ENCODE peak calls at places on chromosomes 7 and 10, in nine cellular contexts. L is IMR-90; S is PC-3; Z is psoas muscle; N is H9; Y is CD8-positive, alpha-beta T cell; J is tibial nerve; K is esophagus muscularis mucosa; U is osteoblast. Q is an unnamed sample.

GRCh38 chr7:18860226-18860625 is 257.2 kb downstream of the TWIST1 start:
- DNase-seq in S (no peak), U (no peak), K (no peak), L (no peak), J (no peak), Y (no peak), Z (no peak), N (no peak), Q (no peak)

GRCh38 chr10:84205853-84206513 is 11.6 kb downstream of the CDHR1 start:
- DNase-seq in Z (no peak), K (no peak), Y (no peak), U (no peak), N (no peak), J (no peak), S (no peak), L (no peak), Q (no peak)

GRCh38 chr7:44257618-44258422 is 57.0 kb downstream of the YKT6 start:
- DNase-seq in N (no peak), Y (peak; percentile 24), U (peak; percentile 95), J (peak; percentile 23), S (peak; percentile 78), L (peak; percentile 89), Z (peak; percentile 89), K (peak; percentile 93), Q (no peak)

GRCh38 chr7:115356139-115356746 is 434.3 kb downstream of the MDFIC start:
- DNase-seq in S (peak; percentile 48), N (no peak), K (no peak), J (no peak), L (peak; percentile 44), Z (no peak), Y (no peak), U (no peak), Q (no peak)

GRCh38 chr10:14782691-14783363 is 8.1 kb upstream of the FAM107B start:
- DNase-seq in U (no peak), Y (no peak), J (no peak), Z (no peak), L (no peak), N (no peak), K (peak; percentile 87), S (peak; percentile 85), Q (peak; percentile 53)

GRCh38 chr10:4354382-4354812 is 471.6 kb upstream of the AKR1E2 start:
- DNase-seq in L (peak; percentile 36), K (no peak), N (no peak), J (no peak), Y (no peak), S (peak; percentile 84), Z (no peak), U (no peak), Q (no peak)

GRCh38 chr7:4013793-4014192 is 668.3 kb upstream of the FOXK1 start:
- DNase-seq in J (no peak), L (no peak), K (no peak), N (no peak), S (no peak), Z (no peak), U (no peak), Y (no peak), Q (no peak)

GRCh38 chr7:16431646-16432424 is 10.5 kb upstream of the CRPPA start:
- DNase-seq in L (no peak), U (peak; percentile 55), Z (no peak), Y (no peak), J (no peak), N (no peak), K (no peak), S (peak; percentile 64), Q (no peak)

GRCh38 chr7:30321992-30322637 is 37.7 kb downstream of the ZNRF2 start:
- DNase-seq in K (no peak), J (no peak), Y (no peak), S (no peak), N (no peak), Z (no peak), L (no peak), U (no peak), Q (no peak)

GRCh38 chr7:28360739-28361138 is 51.6 kb upstream of the CREB5 start:
- DNase-seq in J (no peak), U (no peak), Y (no peak), S (peak; percentile 22), L (no peak), K (peak; percentile 53), Z (no peak), N (no peak), Q (no peak)

GRCh38 chr10:77408259-77408658 is 229.3 kb downstream of the KCNMA1 start:
- DNase-seq in U (no peak), Z (no peak), L (no peak), J (no peak), S (no peak), Y (no peak), N (no peak), K (no peak), Q (no peak)

GRCh38 chr10:99331207-99331803 is 2.1 kb downstream of the CNNM1 start:
- DNase-seq in L (peak; percentile 22), K (no peak), S (peak; percentile 54), U (no peak), J (no peak), Z (no peak), Y (no peak), N (no peak), Q (no peak)

GRCh38 chr10:5685764-5686240 is 1.2 kb downstream of the TASOR2 start:
- DNase-seq in Z (no peak), J (no peak), K (no peak), S (no peak), Y (no peak), N (no peak), U (no peak), L (peak; percentile 24), Q (no peak)

GRCh38 chr7:91046322-91047088 is 217.7 kb upstream of the FZD1 start:
- DNase-seq in J (no peak), L (peak; percentile 28), N (no peak), Z (no peak), K (no peak), U (no peak), Y (no peak), S (peak; percentile 45), Q (no peak)

GRCh38 chr7:158320328-158320727 is 267.3 kb downstream of the PTPRN2 start:
- DNase-seq in N (peak; percentile 8), Y (no peak), S (no peak), U (peak; percentile 50), J (no peak), Z (no peak), K (no peak), L (no peak), Q (no peak)

GRCh38 chr7:158318511-158318913 is 269.1 kb downstream of the PTPRN2 start:
- DNase-seq in N (peak; percentile 55), L (no peak), U (peak; percentile 55), Z (no peak), J (no peak), K (no peak), S (no peak), Y (no peak), Q (no peak)

GRCh38 chr7:158322616-158323530 is 264.8 kb downstream of the PTPRN2 start:
- DNase-seq in N (peak; percentile 17), J (no peak), Z (no peak), L (no peak), S (no peak), U (peak; percentile 58), K (no peak), Y (no peak), Q (no peak)

GRCh38 chr7:158321936-158322615 is 265.5 kb downstream of the PTPRN2 start:
- DNase-seq in U (peak; percentile 81), J (no peak), S (no peak), K (no peak), Z (no peak), N (peak; percentile 37), L (no peak), Y (no peak), Q (no peak)

DNA sequence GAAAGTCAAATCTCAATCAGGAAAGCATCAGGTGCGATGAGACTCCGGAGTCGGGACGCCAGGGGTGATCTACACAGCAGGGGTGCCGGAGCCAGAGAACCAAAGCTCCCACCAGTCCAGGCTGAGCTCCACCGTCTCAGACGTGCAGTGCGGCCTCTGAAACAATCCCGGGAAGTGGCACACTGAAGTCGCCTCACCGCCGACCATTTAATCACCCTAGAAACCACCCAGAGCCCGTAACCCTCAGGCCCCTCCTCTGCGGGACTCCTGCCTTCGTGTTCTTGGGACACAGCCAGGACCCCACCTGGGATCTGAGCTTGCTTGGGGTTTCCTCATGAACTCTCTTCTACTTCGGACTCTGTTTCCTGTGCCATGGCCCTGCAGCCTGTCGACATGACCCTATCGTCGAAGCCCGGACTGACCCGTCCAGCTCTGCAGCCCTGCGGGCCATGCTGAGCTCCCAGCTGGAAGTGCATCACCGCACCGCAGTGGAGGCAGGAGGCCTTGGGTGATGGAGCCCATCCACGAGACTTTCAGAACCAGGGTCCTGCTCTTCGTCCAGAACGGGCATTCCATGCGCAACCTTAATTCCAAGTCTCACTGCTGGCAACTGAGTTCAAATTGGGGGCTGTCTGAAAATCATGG is 266.4 kb downstream of the PTPRN2 start:
- DNase-seq in K (no peak), Z (no peak), N (peak; percentile 14), S (no peak), U (peak; percentile 26), J (no peak), L (no peak), Y (no peak), Q (no peak)
- H3K9me3 ChIP-seq in K (no peaks in the 10 kb centered on the region), Z (no peaks in the 10 kb centered on the region), N (no peaks in the 10 kb centered on the region), S (no peaks in the 10 kb centered on the region), U (no peaks in the 10 kb centered on the region), J (no peaks in the 10 kb centered on the region), L (peaks cover 70% of the 10 kb centered on the region), Y (no peaks in the 10 kb centered on the region), Q (no peaks in the 10 kb centered on the region)

DNA sequence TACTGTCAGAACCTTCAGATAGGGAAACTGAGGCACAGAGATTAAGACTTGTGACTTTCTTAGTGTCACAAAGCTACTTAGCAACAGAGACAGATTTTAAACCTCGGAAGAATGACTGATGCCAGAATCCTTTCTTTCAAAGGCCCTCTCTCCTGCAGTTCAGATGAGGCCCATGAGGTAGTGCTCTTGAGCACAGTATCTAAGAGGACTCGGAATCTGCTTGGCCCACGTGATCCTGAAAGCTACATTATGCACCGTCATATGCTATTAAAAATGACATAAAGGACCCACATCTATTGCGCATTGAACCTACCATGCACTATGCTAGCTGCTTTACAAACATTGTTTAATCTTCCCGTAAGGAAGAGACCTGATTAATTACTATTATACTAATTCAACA is 355.9 kb downstream of the SFMBT2 start:
- DNase-seq in J (no peak), Z (no peak), K (no peak), U (no peak), Y (no peak), S (peak; percentile 35), N (no peak), L (peak; percentile 24), Q (no peak)
- TF ChIP-seq CTCF in J (no peak), Z (no peak), K (no peak), U (no peak), Y (no peak), S (peak; percentile 34), N (peak; percentile 66), L (peak; percentile 14), Q (no peak)

GRCh38 chr7:88922944-88923343 is 127.4 kb upstream of the TEX47 start:
- DNase-seq in J (no peak), U (no peak), S (no peak), N (no peak), Y (no peak), L (no peak), Z (no peak), K (no peak), Q (no peak)
- H3K9me3 ChIP-seq in J (no peaks in the 10 kb centered on the region), U (no peaks in the 10 kb centered on the region), S (no peaks in the 10 kb centered on the region), N (no peaks in the 10 kb centered on the region), Y (no peaks in the 10 kb centered on the region), L (peaks cover 5% of the 10 kb centered on the region), Z (no peaks in the 10 kb centered on the region), K (no peaks in the 10 kb centered on the region), Q (no peaks in the 10 kb centered on the region)

DNA sequence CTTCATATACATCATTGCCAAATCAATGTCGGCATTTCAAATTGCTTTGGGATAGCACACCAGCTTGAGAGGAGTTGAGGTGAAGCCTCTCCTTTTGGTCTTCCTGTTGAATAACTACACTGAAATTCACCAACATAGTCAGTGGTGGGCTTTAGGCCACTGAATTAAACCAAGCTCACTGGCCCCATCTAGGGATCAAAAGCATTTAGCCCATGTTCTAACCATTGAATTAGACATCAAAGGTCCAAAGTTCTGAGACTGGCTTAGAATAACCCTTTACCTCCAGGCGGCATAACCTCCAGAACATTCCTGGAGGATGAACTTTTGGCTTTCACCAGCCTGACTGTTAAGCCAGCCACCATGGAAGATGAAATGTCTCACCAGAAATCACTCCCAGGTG is 54.6 kb downstream of the BPGM start:
- DNase-seq in K (no peak), S (peak; percentile 62), Z (no peak), Y (no peak), N (no peak), J (no peak), U (peak; percentile 83), L (peak; percentile 42), Q (no peak)
- TF ChIP-seq CTCF in K (no peak), S (peak; percentile 73), Z (peak; percentile 37), Y (peak; percentile 32), N (peak; percentile 66), J (no peak), U (peak; percentile 66), L (peak; percentile 50), Q (peak; percentile 15)